ENCODE peak calls at places on chromosomes 13 and 19, in ten cellular contexts. O, C, M, N, I, E, K, W, D and V are unnamed samples. For H3K9me3, the result is how much of the 10 kb centered on the place peaks cover.

GRCh38 chr19:55197531-55197930 is 11.8 kb downstream of the PTPRH start:
- DNase-seq in N (peak), E (no peak), O (no peak), M (no peak), D (peak), C (no peak), I (no peak), W (no peak), K (no peak), V (no peak)

GRCh38 chr13:33303885-33304284 is 18.3 kb upstream of the STARD13 start:
- DNase-seq in K (no peak), O (no peak), I (no peak), N (peak), C (no peak), W (no peak), D (peak), M (no peak), E (peak), V (no peak)

GRCh38 chr19:33971073-33971472 is 174.4 kb downstream of the KCTD15 start:
- DNase-seq in N (no peak), E (no peak), I (no peak), D (no peak), K (no peak), W (no peak), C (no peak), O (no peak), M (no peak), V (no peak)

GRCh38 chr19:19823916-19824315 is 2.4 kb upstream of the ZNF506 start:
- DNase-seq in W (no peak), D (no peak), N (no peak), O (no peak), E (no peak), K (no peak), I (no peak), M (no peak), C (no peak), V (no peak)

GRCh38 chr13:112065867-112066623 is 904 bp upstream of the SOX1 start:
- DNase-seq in I (no peak), M (peak), D (no peak), W (no peak), N (no peak), O (no peak), K (no peak), E (no peak), C (no peak), V (no peak)

GRCh38 chr19:2261438-2262172 is 5.4 kb upstream of the JSRP1 start:
- DNase-seq in C (peak), D (no peak), K (no peak), W (peak), O (no peak), M (peak), I (peak), E (no peak), N (peak), V (peak)

GRCh38 chr13:111548301-111548700 is 227.9 kb downstream of the TEX29 start:
- DNase-seq in W (no peak), E (no peak), C (no peak), D (no peak), M (no peak), K (no peak), N (no peak), I (no peak), O (no peak), V (no peak)

GRCh38 chr19:14048439-14049153 is 13.3 kb downstream of the PALM3 start:
- DNase-seq in D (peak), I (peak), W (peak), E (no peak), K (peak), N (peak), M (peak), C (no peak), O (no peak), V (peak)

GRCh38 chr13:46992383-46992952 is 95.6 kb upstream of the HTR2A start:
- DNase-seq in K (no peak), E (no peak), O (no peak), D (no peak), C (peak), I (no peak), M (no peak), W (no peak), N (no peak), V (no peak)

GRCh38 chr19:55113570-55114039 is 3.8 kb downstream of the PPP1R12C start:
- DNase-seq in K (peak), M (peak), I (peak), D (peak), O (no peak), W (no peak), E (peak), C (no peak), N (peak), V (no peak)

GRCh38 chr13:35771898-35772297 is 295.4 kb upstream of the MAB21L1 start:
- DNase-seq in E (peak), I (no peak), O (no peak), W (no peak), D (peak), K (no peak), C (no peak), M (no peak), N (peak), V (no peak)

GRCh38 chr13:96963786-96964475 is 30.3 kb downstream of the OXGR1 start:
- DNase-seq in W (no peak), O (no peak), N (no peak), E (no peak), I (no peak), M (no peak), D (no peak), K (no peak), C (no peak), V (no peak)

GRCh38 chr19:34560229-34560628 is 78.7 kb downstream of the WTIP start:
- DNase-seq in M (no peak), O (no peak), E (no peak), C (no peak), I (no peak), N (no peak), W (no peak), K (no peak), D (no peak), V (no peak)

GRCh38 chr13:94309997-94310842 is 169.3 kb downstream of the DCT start:
- DNase-seq in I (no peak), M (no peak), W (no peak), N (peak), O (no peak), C (no peak), K (no peak), E (peak), D (peak), V (no peak)

GRCh38 chr13:32001769-32002168 is 29.8 kb upstream of the FRY start:
- DNase-seq in K (no peak), C (no peak), M (no peak), N (no peak), D (no peak), E (no peak), O (no peak), W (no peak), I (no peak), V (no peak)

GRCh38 chr19:16496613-16496983 is 404 bp downstream of the C19orf44 start:
- DNase-seq in E (peak), D (no peak), O (no peak), K (peak), W (no peak), M (no peak), C (no peak), N (peak), I (peak), V (no peak)

GRCh38 chr19:56633021-56633420 is 9.9 kb upstream of the SMIM17 start:
- DNase-seq in D (no peak), W (no peak), K (no peak), N (no peak), E (no peak), O (no peak), C (no peak), I (no peak), M (no peak), V (no peak)
- H3K9me3 ChIP-seq in D (under half), W (half or more), K (under half), N (under half), E (under half), O (under half), C (under half), I (half or more), M (half or more), V (under half)

GRCh38 chr19:36638862-36639510 is 27.7 kb downstream of the ZNF461 start:
- DNase-seq in K (no peak), N (no peak), O (no peak), D (peak), C (no peak), I (no peak), W (no peak), E (no peak), M (no peak), V (no peak)
- H3K9me3 ChIP-seq in K (under half), N (half or more), O (half or more), D (half or more), C (under half), I (half or more), W (half or more), E (half or more), M (half or more), V (under half)

GRCh38 chr19:44005968-44006367 is 3.2 kb downstream of the ZNF230 start:
- DNase-seq in I (no peak), E (peak), O (no peak), C (no peak), K (no peak), N (peak), D (peak), M (no peak), W (no peak), V (no peak)
- H3K9me3 ChIP-seq in I (half or more), E (under half), O (under half), C (under half), K (under half), N (under half), D (under half), M (under half), W (half or more), V (under half)

GRCh38 chr19:9467161-9467560 is 31.3 kb downstream of the ZNF560 start:
- DNase-seq in K (no peak), N (no peak), O (no peak), I (no peak), W (no peak), C (no peak), D (no peak), E (no peak), M (no peak), V (no peak)

GRCh38 chr19:9456018-9456689 is 20.8 kb upstream of the ZNF266 start:
- DNase-seq in D (no peak), W (no peak), K (no peak), C (no peak), M (no peak), E (no peak), I (no peak), O (no peak), N (no peak), V (no peak)

GRCh38 chr19:9461938-9462337 is 26.6 kb upstream of the ZNF266 start:
- DNase-seq in N (no peak), C (no peak), M (no peak), O (no peak), K (no peak), W (no peak), I (no peak), E (no peak), D (no peak), V (no peak)
- H3K9me3 ChIP-seq in N (half or more), C (under half), M (half or more), O (under half), K (under half), W (half or more), I (under half), E (under half), D (half or more), V (under half)

DNA sequence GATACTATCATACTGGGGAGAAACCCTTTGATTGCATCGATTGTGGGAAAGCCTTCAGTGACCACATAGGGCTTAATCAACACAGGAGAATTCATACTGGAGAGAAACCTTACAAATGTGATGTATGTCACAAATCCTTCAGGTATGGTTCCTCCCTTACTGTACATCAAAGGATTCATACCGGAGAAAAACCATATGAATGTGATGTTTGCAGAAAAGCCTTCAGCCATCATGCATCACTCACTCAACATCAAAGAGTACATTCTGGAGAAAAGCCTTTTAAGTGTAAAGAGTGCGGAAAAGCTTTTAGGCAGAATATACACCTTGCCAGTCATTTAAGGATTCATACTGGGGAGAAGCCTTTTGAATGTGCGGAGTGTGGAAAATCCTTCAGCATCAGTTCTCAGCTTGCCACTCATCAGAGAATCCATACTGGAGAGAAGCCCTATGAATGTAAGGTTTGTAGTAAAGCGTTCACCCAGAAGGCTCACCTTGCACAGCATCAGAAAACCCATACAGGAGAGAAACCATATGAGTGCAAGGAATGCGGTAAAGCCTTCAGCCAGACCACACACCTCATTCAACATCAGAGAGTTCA is 12.9 kb upstream of the ZNF470 start:
- DNase-seq in C (no peak), D (no peak), E (no peak), O (no peak), K (no peak), I (no peak), M (no peak), W (no peak), N (no peak), V (no peak)
- H3K9me3 ChIP-seq in C (under half), D (half or more), E (half or more), O (half or more), K (under half), I (half or more), M (half or more), W (half or more), N (half or more), V (under half)

DNA sequence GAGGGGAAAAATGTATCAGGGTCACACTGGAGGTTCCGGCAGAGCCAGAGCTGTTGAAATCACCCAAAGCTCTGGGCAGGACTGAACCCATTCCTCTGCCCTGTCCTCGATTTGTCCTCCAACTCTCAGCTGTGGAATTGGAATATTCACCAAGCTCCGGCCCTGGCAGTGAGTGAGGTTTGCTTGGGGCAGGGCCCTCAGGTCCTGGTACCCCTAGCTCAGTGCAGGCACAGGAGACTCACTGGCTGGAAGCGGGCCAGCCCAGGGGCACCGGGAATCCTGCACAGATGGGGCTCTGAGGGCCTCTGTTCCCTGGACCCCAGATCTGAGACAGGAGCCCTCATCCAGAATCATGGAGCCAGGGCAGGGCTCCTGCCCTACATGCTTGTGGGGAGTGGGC is 1322.3 kb downstream of the UQCRFS1 start:
- DNase-seq in W (no peak), M (no peak), E (no peak), D (no peak), K (no peak), N (no peak), I (no peak), O (no peak), C (no peak), V (no peak)
- H3K9me3 ChIP-seq in W (under half), M (under half), E (half or more), D (under half), K (under half), N (under half), I (under half), O (under half), C (under half), V (under half)

GRCh38 chr19:11927227-11927626 is 2.3 kb downstream of the ZNF700 start:
- DNase-seq in N (no peak), D (no peak), O (no peak), C (no peak), M (no peak), K (no peak), W (no peak), I (no peak), E (no peak), V (no peak)

GRCh38 chr19:11931513-11931912 is 6.6 kb downstream of the ZNF700 start:
- DNase-seq in K (no peak), C (no peak), O (no peak), D (no peak), E (no peak), M (no peak), W (no peak), I (no peak), N (no peak), V (no peak)

GRCh38 chr19:11931051-11931450 is 6.1 kb downstream of the ZNF700 start:
- DNase-seq in N (peak), K (no peak), O (no peak), C (no peak), E (peak), D (peak), W (no peak), I (no peak), M (no peak), V (no peak)
- H3K9me3 ChIP-seq in N (under half), K (under half), O (under half), C (under half), E (under half), D (under half), W (under half), I (under half), M (half or more), V (under half)

GRCh38 chr13:53522034-53522433 is 493.4 kb downstream of the OLFM4 start:
- DNase-seq in I (no peak), C (no peak), O (no peak), N (no peak), M (no peak), E (no peak), D (no peak), K (no peak), W (no peak), V (no peak)
- H3K9me3 ChIP-seq in I (under half), C (under half), O (under half), N (under half), M (under half), E (under half), D (under half), K (under half), W (under half), V (under half)

GRCh38 chr19:58166708-58167280 is 16.1 kb upstream of the ZNF274 start:
- DNase-seq in O (no peak), D (peak), M (no peak), N (no peak), C (no peak), W (no peak), I (no peak), K (no peak), E (no peak), V (no peak)
- H3K9me3 ChIP-seq in O (half or more), D (half or more), M (half or more), N (half or more), C (under half), W (half or more), I (half or more), K (under half), E (half or more), V (under half)

GRCh38 chr13:50248537-50249521 is 233.6 kb downstream of the KCNRG start:
- DNase-seq in C (no peak), E (no peak), K (no peak), N (no peak), D (no peak), I (no peak), M (no peak), W (no peak), O (no peak), V (no peak)

GRCh38 chr13:50244355-50244912 is 229.2 kb downstream of the KCNRG start:
- DNase-seq in N (no peak), D (no peak), E (no peak), I (no peak), W (no peak), C (no peak), M (no peak), O (no peak), K (peak), V (no peak)

GRCh38 chr13:50243926-50244325 is 228.7 kb downstream of the KCNRG start:
- DNase-seq in O (no peak), C (no peak), D (no peak), W (no peak), E (no peak), M (no peak), N (no peak), K (no peak), I (no peak), V (no peak)

GRCh38 chr13:50241479-50241878 is 226.2 kb downstream of the KCNRG start:
- DNase-seq in I (no peak), D (peak), O (no peak), N (no peak), W (no peak), C (no peak), M (no peak), K (no peak), E (no peak), V (no peak)

GRCh38 chr13:50244913-50245574 is 229.8 kb downstream of the KCNRG start:
- DNase-seq in N (peak), I (no peak), D (peak), E (peak), C (peak), O (no peak), W (no peak), M (no peak), K (no peak), V (no peak)
- H3K9me3 ChIP-seq in N (under half), I (under half), D (under half), E (under half), C (under half), O (under half), W (under half), M (under half), K (under half), V (under half)